ENCODE peak calls at places on chromosomes 11 and 22, in six cellular contexts. K is endothelial cell of umbilical vein, G is Calu3, O is GM12878, L is breast epithelium, U is brain microvascular endothelial cell. H is an unnamed sample.

GRCh38 chr11:125179895-125180294 is 15.3 kb downstream of the PKNOX2 start:
- DNase-seq in K (no peak), G (no peak), O (no peak), L (no peak), U (no peak), H (no peak)

GRCh38 chr11:111438846-111439520 is 59.9 kb upstream of the POU2AF1 start:
- DNase-seq in K (no peak), G (no peak), O (no peak), L (no peak), U (no peak), H (no peak)

GRCh38 chr11:130428271-130428670 is at the start of gene ADAMTS8:
- DNase-seq in K (no peak), G (no peak), O (no peak), L (no peak), U (no peak), H (no peak)

GRCh38 chr11:12893787-12894672 is 115.1 kb upstream of the RASSF10 start:
- DNase-seq in K (peak; percentile 69), G (peak; percentile 74), O (no peak), L (peak; percentile 70), U (peak; percentile 66), H (peak; percentile 15)

GRCh38 chr11:66543263-66544107 is 2.4 kb downstream of the ZDHHC24 start:
- DNase-seq in K (peak; percentile 91), G (no peak), O (peak; percentile 38), L (no peak), U (peak; percentile 47), H (no peak)

GRCh38 chr11:134543144-134544044 is 131.4 kb upstream of the B3GAT1 start:
- DNase-seq in K (no peak), G (no peak), O (no peak), L (no peak), U (no peak), H (no peak)

GRCh38 chr22:36644333-36644757 is 59.2 kb downstream of the CACNG2 start:
- DNase-seq in K (peak; percentile 85), G (peak; percentile 68), O (no peak), L (no peak), U (peak; percentile 91), H (peak; percentile 66)

GRCh38 chr22:29670615-29671014 is 49.2 kb upstream of the CABP7 start:
- DNase-seq in K (no peak), G (no peak), O (no peak), L (no peak), U (no peak), H (no peak)

GRCh38 chr22:17738386-17739128 is 35.7 kb downstream of the BID start:
- DNase-seq in K (no peak), G (no peak), O (no peak), L (no peak), U (no peak), H (no peak)

GRCh38 chr11:129698212-129698611 is 117.4 kb upstream of the TMEM45B start:
- DNase-seq in K (no peak), G (no peak), O (no peak), L (no peak), U (no peak), H (no peak)

GRCh38 chr22:46827072-46827780 is 64.8 kb downstream of the TBC1D22A start:
- DNase-seq in K (no peak), G (no peak), O (no peak), L (no peak), U (no peak), H (no peak)

GRCh38 chr11:134742228-134742612 is 330.2 kb upstream of the B3GAT1 start:
- DNase-seq in K (peak; percentile 4), G (no peak), O (no peak), L (no peak), U (peak; percentile 87), H (no peak)

GRCh38 chr22:37591823-37592404 is 12.0 kb upstream of the LGALS2 start:
- DNase-seq in K (no peak), G (no peak), O (no peak), L (no peak), U (no peak), H (no peak)

GRCh38 chr11:105689636-105690035 is 79.8 kb downstream of the GRIA4 start:
- DNase-seq in K (no peak), G (no peak), O (no peak), L (no peak), U (no peak), H (no peak)

GRCh38 chr11:37370817-37371216 is 772.8 kb upstream of the RAG2 start:
- DNase-seq in K (no peak), G (no peak), O (no peak), L (no peak), U (peak; percentile 27), H (no peak)

GRCh38 chr11:11478687-11479086 is 125.6 kb upstream of the CSNK2A3 start:
- DNase-seq in K (no peak), G (no peak), O (no peak), L (no peak), U (no peak), H (no peak)

GRCh38 chr11:33861366-33861765 is 30.5 kb downstream of the LMO2 start:
- DNase-seq in K (no peak), G (no peak), O (no peak), L (no peak), U (no peak), H (no peak)

GRCh38 chr11:33864479-33864878 is 27.4 kb downstream of the LMO2 start:
- DNase-seq in K (no peak), G (no peak), O (no peak), L (no peak), U (no peak), H (no peak)

GRCh38 chr11:33861911-33862310 is 30.0 kb downstream of the LMO2 start:
- DNase-seq in K (no peak), G (no peak), O (no peak), L (no peak), U (no peak), H (no peak)

GRCh38 chr11:33860926-33861325 is 30.9 kb downstream of the LMO2 start:
- DNase-seq in K (no peak), G (no peak), O (no peak), L (no peak), U (no peak), H (no peak)

GRCh38 chr11:33863418-33864172 is 28.3 kb downstream of the LMO2 start:
- DNase-seq in K (no peak), G (no peak), O (no peak), L (no peak), U (no peak), H (no peak)
- TF ChIP-seq CTCF in K (no peak), G (no peak), O (peak; percentile 6), L (no peak), U (peak; percentile 6), H (no peak)

GRCh38 chr11:86610559-86611341 is 61.7 kb downstream of the ME3 start:
- DNase-seq in K (no peak), G (no peak), O (no peak), L (no peak), U (no peak), H (no peak)

GRCh38 chr11:86608251-86608799 is 64.1 kb downstream of the ME3 start:
- DNase-seq in K (peak; percentile 91), G (peak; percentile 52), O (peak; percentile 21), L (peak; percentile 73), U (peak; percentile 58), H (peak; percentile 59)

GRCh38 chr11:86606270-86606848 is 66.1 kb downstream of the ME3 start:
- DNase-seq in K (no peak), G (no peak), O (no peak), L (no peak), U (no peak), H (no peak)

DNA sequence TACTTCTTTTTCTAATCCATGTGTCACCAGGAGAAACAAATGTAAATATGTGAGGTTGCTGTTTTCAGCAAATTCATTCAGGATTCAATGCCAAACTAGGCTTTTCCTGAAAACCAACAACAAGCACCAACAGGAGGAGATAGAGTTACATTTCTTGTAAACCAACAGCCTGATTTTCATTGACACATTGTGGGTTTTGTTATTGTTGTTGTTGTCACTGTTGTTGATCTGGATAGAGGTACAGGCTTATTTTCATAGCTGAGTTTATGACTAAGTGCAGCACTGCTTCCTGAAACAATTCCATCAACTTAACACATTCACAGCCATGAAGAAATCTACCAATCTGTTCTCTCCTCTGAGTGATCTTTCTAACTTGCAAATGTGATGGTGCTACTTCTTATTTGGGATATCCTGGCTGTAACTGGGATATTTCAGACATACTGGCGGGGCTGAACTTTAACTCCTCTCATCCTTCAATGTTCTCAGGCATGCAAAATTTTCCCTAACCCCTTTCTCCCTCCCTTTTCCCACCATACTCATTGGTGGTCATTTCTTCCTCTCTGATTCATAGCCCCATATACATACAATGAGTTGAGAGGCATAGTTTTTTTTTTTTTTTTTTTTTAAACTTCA is 65.5 kb downstream of the ME3 start:
- DNase-seq in K (peak; percentile 97), G (no peak), O (no peak), L (no peak), U (peak; percentile 45), H (no peak)
- TF ChIP-seq CTCF in K (no peak), G (no peak), O (no peak), L (no peak), U (no peak), H (peak; percentile 18)

GRCh38 chr11:109865558-109866186 is 227.5 kb upstream of the ZC3H12C start:
- DNase-seq in K (no peak), G (peak; percentile 39), O (no peak), L (no peak), U (no peak), H (no peak)
- TF ChIP-seq CTCF in K (no peak), G (no peak), O (peak; percentile 27), L (no peak), U (no peak), H (no peak)

DNA sequence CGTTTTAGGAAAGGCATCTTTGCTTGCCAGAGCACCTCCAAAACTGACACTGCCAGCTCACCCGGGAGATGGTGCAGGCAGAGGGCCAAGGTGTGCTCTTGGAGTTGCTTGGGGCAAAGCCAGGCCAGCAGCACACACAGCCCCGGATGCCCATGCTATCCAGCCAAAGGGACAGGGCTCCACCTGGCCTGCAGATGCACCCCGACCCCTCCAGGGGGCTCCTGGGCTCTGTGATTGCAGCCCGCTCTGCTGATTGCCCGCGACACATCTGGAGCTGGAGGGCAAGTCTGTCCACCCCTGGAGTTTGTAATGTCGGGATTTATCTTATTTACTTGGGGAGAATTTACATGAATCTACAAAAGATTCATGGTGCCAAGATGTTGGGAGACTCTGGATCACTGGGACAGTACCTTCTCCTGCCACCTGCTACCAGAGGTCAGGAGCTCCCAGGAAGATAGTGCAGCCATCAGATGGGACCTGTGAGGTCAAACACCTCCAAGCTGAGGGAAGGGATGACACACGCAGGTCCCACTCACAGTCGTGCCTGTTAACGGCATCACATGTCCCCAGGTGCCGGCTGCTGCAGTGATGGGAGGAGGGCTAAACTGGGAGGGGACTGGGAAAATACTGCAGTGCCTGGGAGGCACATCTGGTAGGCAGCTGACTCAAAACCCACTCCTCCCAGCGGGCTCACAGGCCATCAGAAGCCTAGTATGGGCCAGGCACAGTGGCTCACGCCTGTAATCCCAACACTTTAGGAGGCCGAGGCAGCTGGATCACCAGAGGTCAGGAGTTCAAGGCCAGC is 17.2 kb downstream of the CBX7 start:
- DNase-seq in K (peak; percentile 39), G (peak; percentile 78), O (no peak), L (peak; percentile 50), U (peak; percentile 32), H (no peak)
- TF ChIP-seq CTCF in K (peak; percentile 70), G (peak; percentile 79), O (peak; percentile 68), L (no peak), U (peak; percentile 84), H (peak; percentile 43)

GRCh38 chr11:31887180-31887579 is 76.1 kb upstream of the PAX6 start:
- DNase-seq in K (no peak), G (no peak), O (no peak), L (no peak), U (no peak), H (no peak)
- TF ChIP-seq CTCF in K (no peak), G (no peak), O (no peak), L (no peak), U (peak; percentile 37), H (no peak)

H was measured in AG09319.